ENCODE peak calls at places on chromosomes 16 and 17, in six cellular contexts. A is GM10248, K is B cell, F is pancreas, J is tibial nerve, Q is Caco-2. M is an unnamed sample.

GRCh38 chr16:48576927-48577326 is 33.1 kb downstream of the N4BP1 start:
- DNase-seq in A (no peak), K (no peak), F (no peak), J (no peak), Q (no peak), M (no peak)

GRCh38 chr17:57246257-57246656 is 10.1 kb upstream of the MSI2 start:
- DNase-seq in A (no peak), K (no peak), F (no peak), J (no peak), Q (no peak), M (no peak)

GRCh38 chr17:1561420-1562177 is 993 bp downstream of the PITPNA start:
- DNase-seq in A (peak; percentile 62), K (peak; percentile 69), F (peak; percentile 59), J (no peak), Q (peak; percentile 69), M (peak; percentile 33)

GRCh38 chr17:79374087-79374486 is 236.8 kb downstream of the RBFOX3 start:
- DNase-seq in A (no peak), K (no peak), F (no peak), J (no peak), Q (no peak), M (no peak)

GRCh38 chr16:11354733-11355574 is 9.7 kb downstream of the RMI2 start:
- DNase-seq in A (peak; percentile 76), K (peak; percentile 78), F (no peak), J (no peak), Q (no peak), M (peak; percentile 48)

GRCh38 chr17:7241783-7242716 is at the start of gene GABARAP:
- DNase-seq in A (peak; percentile 79), K (peak; percentile 96), F (peak; percentile 95), J (peak; percentile 94), Q (peak; percentile 79), M (peak; percentile 93)

GRCh38 chr17:42016411-42016831 is 818 bp downstream of the DNAJC7 start:
- DNase-seq in A (no peak), K (no peak), F (no peak), J (no peak), Q (peak; percentile 34), M (no peak)

GRCh38 chr17:19407601-19408380 is 3.2 kb upstream of the RNF112 start:
- DNase-seq in A (no peak), K (no peak), F (no peak), J (no peak), Q (no peak), M (no peak)

GRCh38 chr17:57395721-57396321 is 139.5 kb downstream of the MSI2 start:
- DNase-seq in A (no peak), K (no peak), F (no peak), J (no peak), Q (no peak), M (no peak)

GRCh38 chr17:74491645-74492044 is 25.2 kb downstream of the CD300A start:
- DNase-seq in A (no peak), K (no peak), F (no peak), J (no peak), Q (no peak), M (no peak)

GRCh38 chr17:82527893-82528292 is 8.4 kb downstream of the FOXK2 start:
- DNase-seq in A (no peak), K (no peak), F (no peak), J (no peak), Q (no peak), M (no peak)

GRCh38 chr17:18231156-18231555 is 5.7 kb downstream of the LLGL1 start:
- DNase-seq in A (no peak), K (no peak), F (no peak), J (no peak), Q (no peak), M (no peak)

DNA sequence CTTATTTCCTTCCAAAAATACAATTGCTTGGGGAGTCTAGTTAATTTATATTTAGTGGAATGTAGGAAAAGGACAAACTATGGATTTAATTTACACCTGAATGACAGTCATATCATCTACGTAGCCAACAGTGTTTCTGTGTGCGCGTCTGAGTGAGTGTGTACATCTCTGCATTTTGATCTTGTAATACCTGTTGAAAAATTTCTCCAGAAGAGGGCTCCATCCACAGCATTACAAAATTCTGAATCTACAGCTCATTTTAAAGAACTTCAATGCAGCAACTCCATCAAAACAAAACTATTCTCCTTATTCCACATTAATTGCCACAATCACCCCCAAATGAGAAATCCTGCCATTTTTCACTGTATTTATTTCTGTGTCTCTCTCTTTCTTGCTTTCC is 3.9 kb downstream of the CDH13 start:
- DNase-seq in A (no peak), K (no peak), F (no peak), J (no peak), Q (no peak), M (no peak)
- TF ChIP-seq CTCF in A (peak; percentile 23), K (no peak), F (no peak), J (no peak), Q (peak; percentile 50), M (no peak)

GRCh38 chr17:39236981-39237441 is 11.3 kb upstream of the STAC2 start:
- DNase-seq in A (peak; percentile 14), K (no peak), F (no peak), J (no peak), Q (no peak), M (no peak)
- TF ChIP-seq CTCF in A (no peak), K (no peak), F (no peak), J (no peak), Q (no peak), M (no peak)

GRCh38 chr17:72419866-72420774 is 299.3 kb downstream of the SOX9 start:
- DNase-seq in A (peak; percentile 81), K (peak; percentile 33), F (no peak), J (peak; percentile 27), Q (no peak), M (no peak)
- TF ChIP-seq CTCF in A (peak; percentile 21), K (no peak), F (no peak), J (no peak), Q (no peak), M (no peak)

DNA sequence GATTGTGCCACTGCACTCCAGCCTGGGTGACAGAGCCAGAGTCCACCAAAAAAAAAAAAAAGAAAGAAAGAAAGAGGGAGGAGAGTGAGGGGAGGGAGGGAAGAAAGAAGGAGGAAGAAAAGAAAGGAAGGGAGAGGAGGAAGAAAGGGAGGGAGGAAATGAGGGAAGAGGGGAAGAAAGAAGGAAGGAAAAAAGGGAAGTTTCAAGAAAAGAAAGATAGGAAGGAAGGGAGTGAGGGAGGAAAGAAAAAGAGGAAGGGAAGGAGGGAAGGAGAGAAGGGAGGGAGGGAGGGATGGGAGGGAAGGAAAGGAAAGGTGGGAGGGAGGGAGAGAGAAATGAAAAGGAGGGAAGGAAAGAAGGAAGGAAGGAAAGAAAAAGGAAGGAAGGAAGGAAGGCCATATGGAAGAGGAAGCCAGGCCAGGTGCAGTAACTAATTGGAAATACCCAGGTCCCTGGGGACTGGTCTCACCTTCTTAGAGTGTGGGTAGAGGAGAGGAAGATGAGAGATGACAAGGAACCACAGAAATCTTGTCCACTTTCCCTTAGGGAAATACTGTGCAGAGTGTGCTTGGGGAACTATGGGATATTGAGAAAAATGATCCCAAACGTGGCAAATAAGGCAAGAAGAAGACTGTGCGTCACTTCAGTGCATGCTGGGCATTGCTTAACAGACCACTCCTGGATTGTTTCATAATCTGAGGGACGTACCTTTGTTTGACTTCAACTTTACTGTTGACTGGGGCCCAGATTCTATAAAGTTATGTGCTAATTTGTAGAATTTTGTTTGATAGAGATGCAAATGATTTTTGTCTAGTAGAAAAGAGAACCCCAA is 15.1 kb upstream of the CSNK2A2 start:
- DNase-seq in A (no peak), K (peak; percentile 25), F (no peak), J (no peak), Q (no peak), M (no peak)
- TF ChIP-seq CTCF in A (no peak), K (no peak), F (no peak), J (no peak), Q (no peak), M (no peak)

DNA sequence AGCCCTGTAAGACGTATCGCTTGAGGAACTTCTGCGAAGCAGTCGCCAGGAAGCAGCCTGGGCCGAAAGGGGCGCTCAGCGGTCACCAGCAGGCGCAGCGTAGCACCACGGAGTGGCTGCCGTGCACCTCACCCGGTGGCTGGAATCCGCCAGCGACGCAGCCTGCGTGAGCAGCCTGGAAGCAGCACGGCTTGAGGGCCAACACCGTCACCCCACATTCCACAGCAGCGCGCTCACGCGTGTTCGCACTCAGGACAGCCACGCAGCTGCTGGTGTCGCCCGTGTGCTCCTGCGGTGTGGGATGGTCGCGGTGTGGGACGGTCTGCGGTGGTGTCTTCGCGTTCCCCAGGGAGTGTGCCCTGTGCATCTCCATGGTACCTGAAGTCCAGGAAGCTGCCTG is 9.6 kb downstream of the UBE2I start:
- DNase-seq in A (no peak), K (no peak), F (no peak), J (no peak), Q (no peak), M (no peak)
- TF ChIP-seq CTCF in A (no peak), K (no peak), F (no peak), J (no peak), Q (no peak), M (no peak)

DNA sequence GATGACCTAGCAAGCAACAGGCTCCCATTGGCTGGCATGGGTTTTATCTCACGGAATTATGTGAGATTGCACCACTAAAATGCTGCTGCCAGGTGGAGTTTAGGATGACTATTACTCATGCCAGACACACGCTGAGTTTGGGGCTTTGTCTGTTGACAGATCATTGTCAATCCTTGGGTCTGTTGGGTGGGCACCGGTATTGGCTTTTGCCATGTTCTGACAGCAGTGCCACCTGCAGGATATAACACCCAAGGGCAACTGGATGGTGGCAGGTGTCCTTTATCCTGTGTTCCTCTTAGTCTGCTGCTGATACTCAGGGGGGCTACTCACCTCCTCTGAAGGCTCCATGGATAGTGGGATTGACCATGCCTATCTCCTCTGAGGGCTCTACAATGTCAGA is 221.6 kb upstream of the DYNLRB2 start:
- DNase-seq in A (no peak), K (no peak), F (no peak), J (no peak), Q (peak; percentile 25), M (no peak)
- TF ChIP-seq CTCF in A (no peak), K (no peak), F (no peak), J (no peak), Q (no peak), M (no peak)

GRCh38 chr16:50547944-50548658 is at the start of gene NKD1:
- DNase-seq in A (peak; percentile 94), K (peak; percentile 84), F (peak; percentile 81), J (peak; percentile 64), Q (peak; percentile 91), M (peak; percentile 67)

GRCh38 chr16:50548659-50549560 is 714 bp downstream of the NKD1 start:
- DNase-seq in A (no peak), K (peak; percentile 64), F (peak; percentile 51), J (no peak), Q (no peak), M (no peak)

GRCh38 chr16:50546125-50546524 is 2.1 kb upstream of the NKD1 start:
- DNase-seq in A (no peak), K (no peak), F (no peak), J (no peak), Q (no peak), M (no peak)

GRCh38 chr16:50549561-50549915 is 1.3 kb downstream of the NKD1 start:
- DNase-seq in A (no peak), K (peak; percentile 8), F (no peak), J (no peak), Q (no peak), M (no peak)

DNA sequence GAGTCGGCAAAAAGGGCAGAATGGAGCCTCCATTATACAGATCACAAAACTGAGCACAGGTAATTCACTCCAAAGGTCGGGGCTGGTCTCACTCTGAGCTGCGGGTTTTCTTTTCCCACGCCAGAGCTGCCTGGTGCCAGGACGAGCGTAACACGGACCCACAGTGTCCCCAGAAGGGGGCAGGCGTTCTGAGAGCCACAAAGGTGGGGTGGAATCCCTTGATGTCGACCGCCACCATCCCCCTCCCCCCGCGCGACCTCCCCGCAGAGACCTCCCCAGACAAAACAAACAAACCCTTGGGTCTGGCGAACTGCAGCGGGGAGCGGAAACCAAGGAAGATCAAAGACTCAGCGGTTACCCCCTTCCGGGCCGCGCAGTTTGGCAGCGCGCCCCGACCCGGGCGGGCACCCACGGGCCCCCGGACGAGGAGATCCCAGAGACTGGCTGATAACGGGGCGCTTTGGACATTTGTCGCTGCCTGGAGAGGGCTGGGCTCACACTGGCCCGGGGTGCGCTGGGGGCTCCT is 793 bp upstream of the NKD1 start:
- DNase-seq in A (peak; percentile 67), K (peak; percentile 73), F (peak; percentile 68), J (no peak), Q (peak; percentile 77), M (peak; percentile 64)
- TF ChIP-seq CTCF in A (peak; percentile 58), K (peak; percentile 51), F (no peak), J (peak; percentile 9), Q (peak; percentile 60), M (peak; percentile 27)